ENCODE peak calls at places on chromosomes 3 and 15, in nine cellular contexts. K is AG08395, J is NCI-H1092 treated with DMSO at 0.1 percent for 48 hours, W is AG20443, G is astrocyte of the spinal cord, Z is ELR, F is NCI-H226, B is GM12864, S is fibroblast of mammary gland. P is an unnamed sample.

GRCh38 chr3:158918008-158918407 is 116.2 kb downstream of the MFSD1 start:
- DNase-seq in K (peak), J (peak), W (peak), G (peak), Z (peak), F (peak), B (peak), S (peak), P (peak)

GRCh38 chr3:134378384-134378783 is 4.1 kb upstream of the AMOTL2 start:
- DNase-seq in K (no peak), J (no peak), W (no peak), G (no peak), Z (no peak), F (no peak), B (no peak), S (peak), P (peak)

GRCh38 chr15:71747128-71748083 is 62.9 kb upstream of the NR2E3 start:
- DNase-seq in K (peak), J (no peak), W (peak), G (peak), Z (peak), F (peak), B (no peak), S (peak), P (no peak)

GRCh38 chr15:77186518-77187095 is 115.7 kb upstream of the TSPAN3 start:
- DNase-seq in K (no peak), J (no peak), W (peak), G (peak), Z (peak), F (no peak), B (no peak), S (peak), P (no peak)

GRCh38 chr15:64233299-64233698 is 70.5 kb upstream of the PPIB start:
- DNase-seq in K (no peak), J (no peak), W (no peak), G (no peak), Z (no peak), F (no peak), B (no peak), S (no peak), P (no peak)

GRCh38 chr15:94432279-94432678 is 200.9 kb downstream of the MCTP2 start:
- DNase-seq in K (no peak), J (no peak), W (no peak), G (no peak), Z (no peak), F (no peak), B (no peak), S (no peak), P (no peak)

GRCh38 chr3:53996153-53996861 is 104.6 kb upstream of the SELENOK start:
- DNase-seq in K (no peak), J (no peak), W (no peak), G (no peak), Z (no peak), F (peak), B (no peak), S (no peak), P (no peak)

GRCh38 chr15:88249220-88249619 is 7.3 kb downstream of the NTRK3 start:
- DNase-seq in K (no peak), J (no peak), W (no peak), G (no peak), Z (no peak), F (no peak), B (no peak), S (no peak), P (no peak)

GRCh38 chr3:128143496-128143895 is 9.8 kb upstream of the EEFSEC start:
- DNase-seq in K (no peak), J (no peak), W (no peak), G (no peak), Z (no peak), F (no peak), B (no peak), S (no peak), P (no peak)

GRCh38 chr3:139353920-139354556 is 10.2 kb downstream of the MRPS22 start:
- DNase-seq in K (peak), J (peak), W (peak), G (peak), Z (peak), F (peak), B (no peak), S (peak), P (peak)

GRCh38 chr3:123610331-123610730 is 25.5 kb upstream of the HACD2 start:
- DNase-seq in K (no peak), J (peak), W (no peak), G (no peak), Z (no peak), F (no peak), B (no peak), S (no peak), P (peak)

GRCh38 chr3:123834631-123835030 is 49.5 kb downstream of the MYLK start:
- DNase-seq in K (peak), J (no peak), W (peak), G (peak), Z (peak), F (peak), B (no peak), S (peak), P (no peak)

GRCh38 chr15:89105147-89105546 is 16.9 kb downstream of the ABHD2 start:
- DNase-seq in K (peak), J (no peak), W (peak), G (peak), Z (peak), F (peak), B (no peak), S (peak), P (no peak)

GRCh38 chr3:101182734-101183133 is 137.6 kb downstream of the IMPG2 start:
- DNase-seq in K (no peak), J (no peak), W (no peak), G (no peak), Z (peak), F (peak), B (no peak), S (peak), P (no peak)

GRCh38 chr15:40493089-40493840 is 22.5 kb downstream of the CHST14 start:
- DNase-seq in K (no peak), J (no peak), W (no peak), G (no peak), Z (peak), F (no peak), B (no peak), S (peak), P (no peak)

GRCh38 chr15:101684384-101684783 is 32.2 kb upstream of the TM2D3 start:
- DNase-seq in K (peak), J (no peak), W (peak), G (peak), Z (peak), F (peak), B (no peak), S (peak), P (no peak)

GRCh38 chr15:58472821-58473581 is 41.2 kb downstream of the LIPC start:
- DNase-seq in K (no peak), J (no peak), W (no peak), G (peak), Z (peak), F (peak), B (no peak), S (peak), P (no peak)

GRCh38 chr15:40252141-40252437 is 13.2 kb downstream of the PAK6 start:
- DNase-seq in K (no peak), J (no peak), W (no peak), G (no peak), Z (no peak), F (no peak), B (no peak), S (no peak), P (no peak)

GRCh38 chr15:70715840-70716510 is 47.4 kb downstream of the UACA start:
- DNase-seq in K (no peak), J (no peak), W (no peak), G (no peak), Z (peak), F (peak), B (no peak), S (no peak), P (no peak)

GRCh38 chr3:42698911-42699230 is 3.7 kb downstream of the HHATL start:
- DNase-seq in K (no peak), J (no peak), W (no peak), G (no peak), Z (no peak), F (no peak), B (no peak), S (no peak), P (no peak)

GRCh38 chr15:71051539-71051938 is 63.7 kb upstream of the THSD4 start:
- DNase-seq in K (peak), J (no peak), W (peak), G (peak), Z (peak), F (peak), B (no peak), S (peak), P (no peak)

GRCh38 chr3:12662593-12663310 is 1.2 kb downstream of the RAF1 start:
- DNase-seq in K (no peak), J (peak), W (no peak), G (peak), Z (peak), F (peak), B (no peak), S (peak), P (peak)

GRCh38 chr3:190840146-190840545 is 22.3 kb downstream of the GMNC start:
- DNase-seq in K (no peak), J (no peak), W (peak), G (no peak), Z (peak), F (no peak), B (no peak), S (peak), P (no peak)

GRCh38 chr3:49276475-49277356 is at the start of gene C3orf62:
- DNase-seq in K (peak), J (no peak), W (peak), G (peak), Z (peak), F (no peak), B (peak), S (peak), P (peak)

GRCh38 chr3:111302073-111302472 is 230.5 kb downstream of the NECTIN3 start:
- DNase-seq in K (no peak), J (no peak), W (no peak), G (no peak), Z (no peak), F (no peak), B (no peak), S (no peak), P (no peak)

GRCh38 chr3:187950671-187951070 is 203.3 kb upstream of the LPP start:
- DNase-seq in K (no peak), J (no peak), W (no peak), G (no peak), Z (no peak), F (no peak), B (no peak), S (no peak), P (no peak)

GRCh38 chr3:121941592-121941991 is 47.4 kb downstream of the SLC15A2 start:
- DNase-seq in K (no peak), J (no peak), W (no peak), G (no peak), Z (no peak), F (no peak), B (no peak), S (no peak), P (no peak)

GRCh38 chr3:112688819-112689218 is 47.9 kb upstream of the CCDC80 start:
- DNase-seq in K (no peak), J (no peak), W (no peak), G (no peak), Z (no peak), F (peak), B (no peak), S (peak), P (no peak)

GRCh38 chr3:151146071-151146730 is 56.8 kb downstream of the GPR171 start:
- DNase-seq in K (peak), J (peak), W (peak), G (peak), Z (peak), F (peak), B (no peak), S (peak), P (peak)

GRCh38 chr3:184486614-184487013 is 75.0 kb upstream of the EPHB3 start:
- DNase-seq in K (no peak), J (no peak), W (no peak), G (no peak), Z (no peak), F (no peak), B (no peak), S (no peak), P (peak)

GRCh38 chr3:99504258-99504657 is 134.1 kb upstream of the COL8A1 start:
- DNase-seq in K (peak), J (no peak), W (peak), G (no peak), Z (peak), F (no peak), B (no peak), S (peak), P (no peak)

GRCh38 chr3:145776782-145777408 is 384.1 kb downstream of the PLOD2 start:
- DNase-seq in K (peak), J (no peak), W (peak), G (peak), Z (peak), F (peak), B (peak), S (peak), P (peak)

GRCh38 chr3:12585181-12585580 is 28.3 kb downstream of the MKRN2 start:
- DNase-seq in K (no peak), J (no peak), W (no peak), G (no peak), Z (no peak), F (no peak), B (no peak), S (no peak), P (no peak)

GRCh38 chr3:173865900-173866498 is 468.5 kb downstream of the NLGN1 start:
- DNase-seq in K (no peak), J (no peak), W (no peak), G (no peak), Z (no peak), F (no peak), B (no peak), S (no peak), P (no peak)

GRCh38 chr3:50356553-50356952 is 2.8 kb downstream of the TMEM115 start:
- DNase-seq in K (peak), J (no peak), W (peak), G (no peak), Z (peak), F (no peak), B (no peak), S (peak), P (no peak)

GRCh38 chr3:70824785-70825184 is 512.3 kb upstream of the MDFIC2 start:
- DNase-seq in K (peak), J (no peak), W (peak), G (peak), Z (peak), F (peak), B (no peak), S (peak), P (no peak)

GRCh38 chr3:57624801-57625200 is 27.7 kb upstream of the ARF4 start:
- DNase-seq in K (no peak), J (no peak), W (no peak), G (no peak), Z (no peak), F (no peak), B (no peak), S (no peak), P (no peak)

GRCh38 chr15:52682776-52683175 is 3.6 kb upstream of the ATOSA start:
- DNase-seq in K (no peak), J (no peak), W (no peak), G (no peak), Z (no peak), F (no peak), B (no peak), S (no peak), P (no peak)